ENCODE peak calls at places on chromosomes 1 and 21, in eight cellular contexts. X is uterus; H is tibial nerve; G is CD4-positive, alpha-beta memory T cell; C is left lung; W is CD8-positive, alpha-beta memory T cell; A is cardiac muscle cell; F is HAP-1. R is an unnamed sample. For H3K4me1, the result is how much of the 10 kb centered on the place peaks cover.

GRCh38 chr1:245247791-245248789 is 93.3 kb downstream of the KIF26B start:
- DNase-seq in X (no peak), H (no peak), G (no peak), C (no peak), W (no peak), A (no peak), F (no peak), R (no peak)

GRCh38 chr1:239572183-239572582 is 185.8 kb downstream of the CHRM3 start:
- DNase-seq in X (no peak), H (no peak), G (no peak), C (no peak), W (no peak), A (no peak), F (no peak), R (no peak)

GRCh38 chr1:166377896-166378295 is 211.1 kb upstream of the FAM78B start:
- DNase-seq in X (no peak), H (no peak), G (no peak), C (no peak), W (no peak), A (no peak), F (no peak), R (no peak)

GRCh38 chr1:16073490-16074104 is at the start of gene FAM131C:
- DNase-seq in X (no peak), H (no peak), G (peak), C (no peak), W (peak), A (peak), F (peak), R (no peak)

GRCh38 chr1:172041102-172041501 is 199.8 kb downstream of the DNM3 start:
- DNase-seq in X (no peak), H (no peak), G (no peak), C (no peak), W (no peak), A (no peak), F (no peak), R (no peak)

GRCh38 chr1:169892176-169892818 is 1.4 kb downstream of the SCYL3 start:
- DNase-seq in X (no peak), H (no peak), G (no peak), C (no peak), W (no peak), A (no peak), F (no peak), R (no peak)

GRCh38 chr21:32611471-32611997 is 643 bp downstream of the CFAP298 start:
- DNase-seq in X (no peak), H (no peak), G (peak), C (peak), W (peak), A (peak), F (peak), R (no peak)

GRCh38 chr1:18941221-18942141 is 15.0 kb downstream of the IFFO2 start:
- DNase-seq in X (no peak), H (no peak), G (no peak), C (no peak), W (no peak), A (no peak), F (peak), R (peak)

GRCh38 chr1:209601809-209602657 is 18.5 kb downstream of the CAMK1G start:
- DNase-seq in X (no peak), H (peak), G (peak), C (no peak), W (peak), A (peak), F (peak), R (no peak)

GRCh38 chr1:77282187-77282865 is 507 bp downstream of the AK5 start:
- DNase-seq in X (no peak), H (no peak), G (peak), C (no peak), W (peak), A (peak), F (peak), R (peak)

GRCh38 chr21:33847586-33848251 is 67.9 kb downstream of the ATP5PO start:
- DNase-seq in X (no peak), H (no peak), G (no peak), C (no peak), W (no peak), A (no peak), F (no peak), R (no peak)

GRCh38 chr21:32705139-32705538 is 22.7 kb downstream of the SYNJ1 start:
- DNase-seq in X (no peak), H (no peak), G (no peak), C (no peak), W (no peak), A (no peak), F (no peak), R (no peak)

GRCh38 chr1:235246022-235246948 is 81.7 kb downstream of the ARID4B start:
- DNase-seq in X (no peak), H (no peak), G (no peak), C (no peak), W (no peak), A (no peak), F (no peak), R (no peak)

GRCh38 chr1:197437891-197438853 is 170.1 kb downstream of the CRB1 start:
- DNase-seq in X (no peak), H (no peak), G (no peak), C (no peak), W (no peak), A (no peak), F (peak), R (no peak)

GRCh38 chr1:75811211-75811981 is 14.7 kb downstream of the MSH4 start:
- DNase-seq in X (no peak), H (no peak), G (no peak), C (no peak), W (no peak), A (no peak), F (no peak), R (no peak)

GRCh38 chr1:147598631-147599361 is 57.5 kb downstream of the BCL9 start:
- DNase-seq in X (peak), H (no peak), G (no peak), C (peak), W (peak), A (peak), F (peak), R (peak)

GRCh38 chr21:42847051-42847707 is 32.2 kb downstream of the WDR4 start:
- DNase-seq in X (no peak), H (no peak), G (no peak), C (peak), W (no peak), A (no peak), F (peak), R (peak)

GRCh38 chr1:62597281-62597680 is at the start of gene ANGPTL3:
- DNase-seq in X (no peak), H (no peak), G (no peak), C (no peak), W (no peak), A (no peak), F (no peak), R (no peak)

GRCh38 chr1:154176341-154176740 is 15.6 kb downstream of the TPM3 start:
- DNase-seq in X (no peak), H (peak), G (no peak), C (no peak), W (no peak), A (no peak), F (no peak), R (no peak)
- H3K4me1 ChIP-seq in X (under half), H (half or more), G (half or more), C (half or more), W (half or more), A (under half), F (under half), R (under half)

GRCh38 chr1:182359645-182360044 is 31.9 kb downstream of the GLUL start:
- DNase-seq in X (no peak), H (no peak), G (no peak), C (no peak), W (no peak), A (no peak), F (no peak), R (no peak)
- H3K4me1 ChIP-seq in X (under half), H (under half), G (under half), C (under half), W (under half), A (under half), F (under half), R (under half)

DNA sequence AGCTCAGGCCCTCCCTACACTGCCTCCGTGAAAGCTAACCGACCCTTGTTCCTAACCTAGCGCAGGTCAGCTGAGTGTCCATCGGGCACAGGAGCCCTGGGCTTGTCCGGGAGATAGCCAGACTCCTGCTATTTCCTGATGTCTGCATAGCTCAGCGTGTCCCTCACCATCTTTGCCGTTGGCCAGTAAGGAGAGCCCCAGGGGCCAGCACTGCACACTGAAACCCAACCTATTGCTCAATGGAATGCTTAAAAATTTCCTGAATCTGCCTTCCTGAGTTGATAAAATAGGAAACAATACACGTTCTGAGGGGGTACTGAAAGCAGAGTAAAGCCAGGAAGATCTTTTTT is 2.2 kb downstream of the RUNX1 start:
- DNase-seq in X (no peak), H (no peak), G (no peak), C (peak), W (no peak), A (no peak), F (no peak), R (no peak)
- H3K4me1 ChIP-seq in X (under half), H (under half), G (half or more), C (under half), W (half or more), A (under half), F (under half), R (under half)

GRCh38 chr1:61220531-61220930 is 138.2 kb downstream of the NFIA start:
- DNase-seq in X (no peak), H (no peak), G (no peak), C (no peak), W (no peak), A (no peak), F (no peak), R (no peak)
- H3K4me1 ChIP-seq in X (under half), H (half or more), G (under half), C (under half), W (under half), A (under half), F (under half), R (under half)

DNA sequence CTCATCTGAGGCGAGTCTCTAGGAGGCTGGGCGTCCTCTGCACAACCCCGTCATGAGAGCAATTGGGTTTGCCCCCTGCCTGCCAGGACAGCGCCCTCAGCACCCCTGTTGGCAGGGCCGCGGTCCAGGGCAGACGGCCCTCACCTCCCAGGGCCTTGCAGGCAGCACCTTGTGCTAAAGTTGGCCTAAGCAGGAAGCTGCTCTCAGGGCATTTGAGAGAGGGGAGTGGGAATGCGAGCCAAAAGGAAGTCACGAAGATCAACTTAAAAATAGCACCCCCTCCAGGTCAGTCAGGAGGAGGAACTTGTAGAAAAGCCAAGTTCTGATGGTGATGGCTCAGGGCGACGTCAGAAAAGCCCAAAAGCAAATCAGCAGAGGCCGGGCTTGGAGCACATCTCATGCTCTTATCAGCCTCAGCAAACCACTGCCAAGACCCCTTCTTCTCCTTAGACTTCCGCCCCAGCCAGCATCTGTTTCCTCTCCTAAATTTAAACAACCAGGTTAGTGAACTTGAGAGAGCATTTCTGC is 12.6 kb upstream of the ADORA3 start:
- DNase-seq in X (peak), H (no peak), G (peak), C (no peak), W (peak), A (no peak), F (peak), R (no peak)
- H3K4me1 ChIP-seq in X (under half), H (half or more), G (half or more), C (under half), W (half or more), A (under half), F (under half), R (under half)

GRCh38 chr1:24925963-24926362 is 4.1 kb downstream of the RUNX3 start:
- DNase-seq in X (no peak), H (no peak), G (no peak), C (no peak), W (no peak), A (no peak), F (no peak), R (no peak)
- H3K4me1 ChIP-seq in X (under half), H (under half), G (half or more), C (under half), W (half or more), A (under half), F (under half), R (under half)

DNA sequence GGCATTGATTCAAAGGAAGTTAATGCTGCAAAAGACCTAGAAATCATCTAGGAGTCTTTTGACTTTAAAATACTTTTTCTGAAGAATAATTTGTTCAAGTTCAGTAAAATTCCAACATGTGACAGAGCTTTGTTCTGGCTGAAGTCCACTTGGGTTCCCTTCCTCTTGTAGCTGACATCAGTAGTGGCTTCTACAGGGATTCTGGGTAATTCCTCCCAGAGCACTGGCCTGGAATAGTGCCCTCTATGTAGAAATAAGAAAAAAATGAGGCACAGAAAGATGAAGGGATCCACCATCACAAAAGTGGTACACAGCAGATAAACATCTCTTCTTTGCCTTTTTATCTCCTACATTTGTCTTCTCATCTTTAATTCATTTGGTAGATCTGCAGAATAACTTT is 548.1 kb downstream of the LTN1 start:
- DNase-seq in X (peak), H (peak), G (no peak), C (no peak), W (no peak), A (no peak), F (no peak), R (no peak)
- H3K4me1 ChIP-seq in X (under half), H (under half), G (under half), C (under half), W (under half), A (under half), F (under half), R (under half)

DNA sequence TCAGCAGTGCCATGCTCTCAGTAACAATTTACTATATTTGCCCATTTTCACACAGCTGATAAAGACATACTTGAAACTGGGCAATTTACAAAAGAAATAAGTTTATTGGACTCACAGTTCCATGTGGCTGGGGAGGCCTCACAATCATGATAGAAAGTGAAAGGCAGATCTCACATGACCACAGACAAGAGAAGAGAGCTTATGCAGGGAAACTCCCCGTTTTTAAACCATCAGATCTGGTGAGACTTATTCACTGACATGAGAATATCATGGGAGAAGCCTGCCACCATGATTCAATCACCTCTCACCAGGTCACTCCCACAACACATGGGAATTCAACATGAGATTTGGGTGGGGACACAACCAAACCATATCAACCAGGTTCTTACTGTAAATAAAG is 112.1 kb upstream of the C1orf87 start:
- DNase-seq in X (no peak), H (no peak), G (no peak), C (no peak), W (no peak), A (no peak), F (no peak), R (no peak)
- H3K4me1 ChIP-seq in X (under half), H (under half), G (under half), C (under half), W (under half), A (under half), F (under half), R (under half)